ENCODE peak calls at places on chromosomes 4 and X, in four cellular contexts. F is glutamatergic neuron, V is WTC11, L is AG09309. B is an unnamed sample.

GRCh38 chr4:2045518-2045951 is 13.6 kb upstream of the NAT8L start:
- DNase-seq in F (no peak), V (no peak), L (no peak), B (peak; percentile 65)

GRCh38 chr4:2817701-2818350 is 24.9 kb downstream of the SH3BP2 start:
- DNase-seq in F (peak; percentile 56), V (peak; percentile 65), L (no peak), B (no peak)

GRCh38 chr4:56466910-56467283 is 520 bp upstream of the SRP72 start:
- DNase-seq in F (no peak), V (no peak), L (no peak), B (no peak)

GRCh38 chrX:666762-667161 is 36.2 kb downstream of the SHOX start:
- DNase-seq in F (no peak), V (no peak), L (no peak), B (no peak)

GRCh38 chrX:138026211-138026610 is 460.3 kb downstream of the ZIC3 start:
- DNase-seq in F (no peak), V (no peak), L (no peak), B (no peak)

GRCh38 chrX:39212456-39212855 is 411.2 kb downstream of the MID1IP1 start:
- DNase-seq in F (no peak), V (no peak), L (no peak), B (no peak)

GRCh38 chr4:86117781-86118302 is 242.0 kb downstream of the MAPK10 start:
- DNase-seq in F (no peak), V (no peak), L (peak; percentile 93), B (no peak)

GRCh38 chrX:20463296-20464075 is 196.8 kb upstream of the RPS6KA3 start:
- DNase-seq in F (no peak), V (no peak), L (no peak), B (no peak)

GRCh38 chrX:49884290-49884862 is 5.1 kb downstream of the USP27X start:
- DNase-seq in F (peak; percentile 73), V (peak; percentile 73), L (no peak), B (peak; percentile 35)

GRCh38 chr4:1571986-1572385 is 112.1 kb downstream of the FAM53A start:
- DNase-seq in F (peak; percentile 22), V (no peak), L (no peak), B (no peak)

GRCh38 chr4:98516441-98517323 is 141.7 kb downstream of the TSPAN5 start:
- DNase-seq in F (no peak), V (no peak), L (no peak), B (no peak)

GRCh38 chr4:99404595-99405287 is 30.4 kb downstream of the ADH7 start:
- DNase-seq in F (no peak), V (no peak), L (no peak), B (no peak)

GRCh38 chr4:13888112-13888511 is 260.6 kb upstream of the BOD1L1 start:
- DNase-seq in F (no peak), V (no peak), L (peak; percentile 82), B (peak; percentile 82)

GRCh38 chr4:8310306-8310705 is 40.8 kb downstream of the HTRA3 start:
- DNase-seq in F (peak; percentile 7), V (peak; percentile 5), L (no peak), B (no peak)

GRCh38 chr4:96016615-96017299 is 176.9 kb downstream of the PDHA2 start:
- DNase-seq in F (no peak), V (no peak), L (no peak), B (no peak)

GRCh38 chrX:46770817-46771163 is 11.9 kb upstream of the SLC9A7 start:
- DNase-seq in F (no peak), V (no peak), L (peak; percentile 71), B (peak; percentile 83)

GRCh38 chr4:80266902-80267380 is 477 bp downstream of the FGF5 start:
- DNase-seq in F (peak; percentile 49), V (peak; percentile 38), L (no peak), B (no peak)

GRCh38 chr4:109385260-109385659 is 48.4 kb upstream of the SEC24B start:
- DNase-seq in F (peak; percentile 28), V (no peak), L (no peak), B (no peak)

GRCh38 chr4:149465941-149466340 is 349.7 kb downstream of the IQCM start:
- DNase-seq in F (no peak), V (no peak), L (no peak), B (no peak)

GRCh38 chr4:10750714-10751113 is 66.1 kb upstream of the CLNK start:
- DNase-seq in F (no peak), V (no peak), L (no peak), B (no peak)

GRCh38 chr4:55079451-55080173 is 45.8 kb downstream of the KDR start:
- DNase-seq in F (no peak), V (no peak), L (no peak), B (no peak)

GRCh38 chr4:153566751-153567150 is 100.6 kb downstream of the TMEM131L start:
- DNase-seq in F (no peak), V (no peak), L (no peak), B (no peak)

GRCh38 chr4:164503874-164504273 is 250.1 kb upstream of the SMIM31 start:
- DNase-seq in F (no peak), V (no peak), L (no peak), B (no peak)

GRCh38 chr4:73311428-73311827 is 52.8 kb upstream of the ANKRD17 start:
- DNase-seq in F (no peak), V (no peak), L (peak; percentile 17), B (no peak)

GRCh38 chr4:95563638-95564337 is 15.0 kb upstream of the UNC5C start:
- DNase-seq in F (no peak), V (no peak), L (no peak), B (no peak)

GRCh38 chr4:141154725-141155124 is 21.5 kb upstream of the RNF150 start:
- DNase-seq in F (no peak), V (no peak), L (no peak), B (no peak)

GRCh38 chr4:52959545-52959944 is 97.4 kb downstream of the RASL11B start:
- DNase-seq in F (no peak), V (no peak), L (peak; percentile 79), B (no peak)

GRCh38 chrX:76148753-76149152 is 24.1 kb upstream of the PBDC1 start:
- DNase-seq in F (no peak), V (peak; percentile 15), L (no peak), B (peak; percentile 27)

GRCh38 chr4:164424852-164425251 is 329.1 kb upstream of the SMIM31 start:
- DNase-seq in F (no peak), V (no peak), L (no peak), B (no peak)

GRCh38 chrX:68684919-68685304 is 37.4 kb downstream of the STARD8 start:
- DNase-seq in F (no peak), V (no peak), L (no peak), B (no peak)

GRCh38 chr4:98939892-98940298 is 11.0 kb upstream of the EIF4E start:
- DNase-seq in F (no peak), V (no peak), L (no peak), B (peak; percentile 61)

GRCh38 chrX:68286076-68286475 is 147.2 kb downstream of the OPHN1 start:
- DNase-seq in F (no peak), V (no peak), L (no peak), B (no peak)

GRCh38 chr4:137901114-137901513 is 341.0 kb downstream of the SLC7A11 start:
- DNase-seq in F (no peak), V (no peak), L (no peak), B (no peak)

GRCh38 chr4:186717556-186717955 is 6.1 kb downstream of the FAT1 start:
- DNase-seq in F (no peak), V (no peak), L (no peak), B (no peak)

GRCh38 chr4:168717852-168718251 is 221.0 kb downstream of the PALLD start:
- DNase-seq in F (no peak), V (no peak), L (no peak), B (no peak)

GRCh38 chr4:8586671-8587468 is 5.7 kb upstream of the CPZ start:
- DNase-seq in F (peak; percentile 9), V (peak; percentile 11), L (no peak), B (no peak)

GRCh38 chr4:159298502-159298901 is 195.6 kb downstream of the RAPGEF2 start:
- DNase-seq in F (no peak), V (no peak), L (peak; percentile 41), B (no peak)

DNA sequence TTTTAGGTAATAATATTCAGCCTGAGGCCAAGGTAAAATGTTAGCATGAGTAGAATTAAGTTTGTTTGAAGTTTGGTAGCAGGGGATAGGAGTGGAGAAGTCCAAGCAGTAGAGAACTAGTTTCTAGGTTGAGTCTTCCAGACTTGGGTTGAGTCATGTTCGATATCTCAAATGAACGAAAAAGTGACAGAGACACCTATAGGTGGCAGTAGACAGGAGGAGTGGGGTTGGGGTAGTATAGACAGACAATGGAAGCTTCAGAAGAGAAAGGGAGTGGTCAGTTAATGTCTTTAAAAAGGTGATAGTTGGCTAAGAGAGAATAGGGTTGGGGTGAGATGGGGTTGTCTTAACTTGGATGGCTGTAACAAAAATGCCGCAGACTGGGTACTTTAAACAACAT is 58.7 kb upstream of the EMCN start:
- DNase-seq in F (no peak), V (no peak), L (no peak), B (no peak)
- TF ChIP-seq CTCF in F (no peak), V (no peak), L (no peak), B (no peak)

GRCh38 chr4:146179784-146180405 is 4.4 kb downstream of the LSM6 start:
- DNase-seq in F (no peak), V (no peak), L (no peak), B (no peak)

GRCh38 chr4:146175541-146176453 is at the start of gene LSM6:
- DNase-seq in F (peak; percentile 85), V (peak; percentile 77), L (peak; percentile 53), B (peak; percentile 73)
- TF ChIP-seq CTCF in F (no peak), V (no peak), L (peak; percentile 1), B (no peak)

DNA sequence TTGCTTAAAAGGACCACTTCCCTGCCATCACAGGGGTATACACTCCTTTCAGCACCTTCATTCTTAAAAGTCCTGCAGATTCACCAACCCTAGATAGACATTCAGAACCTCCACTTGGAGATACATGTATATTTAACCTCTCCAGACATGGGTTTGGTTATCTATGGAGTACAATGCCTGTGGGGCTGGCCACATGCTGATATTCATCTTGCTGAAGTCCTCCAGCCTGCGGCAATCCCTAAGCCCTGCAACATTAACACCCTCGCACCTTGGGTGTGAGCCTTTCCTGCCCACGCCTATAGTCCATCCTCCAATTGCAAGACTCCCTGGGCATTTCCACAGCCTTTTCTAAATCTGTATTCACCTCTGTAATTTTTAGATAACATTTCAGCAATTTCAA is 24.4 kb downstream of the CCDC149 start:
- DNase-seq in F (no peak), V (no peak), L (no peak), B (no peak)
- TF ChIP-seq CTCF in F (no peak), V (no peak), L (no peak), B (no peak)

GRCh38 chrX:121635141-121635540 is 587.7 kb downstream of the GLUD2 start:
- DNase-seq in F (no peak), V (no peak), L (no peak), B (no peak)
- TF ChIP-seq CTCF in F (no peak), V (no peak), L (no peak), B (no peak)

GRCh38 chr4:40228497-40229365 is 31.9 kb downstream of the RHOH start:
- DNase-seq in F (no peak), V (peak; percentile 52), L (no peak), B (no peak)
- TF ChIP-seq CTCF in F (peak; percentile 47), V (peak; percentile 44), L (peak; percentile 25), B (peak; percentile 30)

B was measured in PC-9.